ENCODE peak calls at places on chromosome 18, in nine cellular contexts. Q is type B pancreatic cell, J is choroid plexus epithelial cell, U is H9, P is HFFc6, S is hepatocyte, B is tibial artery, N is neural progenitor cell, X is thoracic aorta. V is an unnamed sample.

GRCh38 chr18:32549248-32549842 is 78.7 kb upstream of the GAREM1 start:
- DNase-seq in Q (no peak), J (peak), U (peak), P (no peak), S (peak), B (no peak), N (peak), X (no peak), V (peak)

GRCh38 chr18:9354256-9354655 is 19.7 kb downstream of the TWSG1 start:
- DNase-seq in Q (no peak), J (no peak), U (no peak), P (no peak), S (no peak), B (no peak), N (no peak), X (no peak), V (peak)

GRCh38 chr18:36871801-36872200 is 42.9 kb downstream of the KIAA1328 start:
- DNase-seq in Q (no peak), J (no peak), U (no peak), P (no peak), S (no peak), B (no peak), N (no peak), X (no peak), V (no peak)

GRCh38 chr18:48951448-48952286 is 902 bp upstream of the SMAD7 start:
- DNase-seq in Q (peak), J (peak), U (peak), P (peak), S (peak), B (peak), N (peak), X (no peak), V (peak)

GRCh38 chr18:5998166-5998881 is 103.0 kb upstream of the TMEM200C start:
- DNase-seq in Q (peak), J (no peak), U (no peak), P (no peak), S (peak), B (no peak), N (no peak), X (no peak), V (no peak)

GRCh38 chr18:59123588-59124369 is 15.9 kb upstream of the SEC11C start:
- DNase-seq in Q (no peak), J (peak), U (no peak), P (peak), S (peak), B (no peak), N (no peak), X (no peak), V (no peak)

GRCh38 chr18:40404284-40404683 is 1550.8 kb upstream of the PIK3C3 start:
- DNase-seq in Q (no peak), J (no peak), U (no peak), P (no peak), S (no peak), B (no peak), N (no peak), X (no peak), V (no peak)

GRCh38 chr18:7017013-7017412 is 100.6 kb downstream of the LAMA1 start:
- DNase-seq in Q (no peak), J (no peak), U (no peak), P (no peak), S (no peak), B (no peak), N (no peak), X (no peak), V (no peak)

GRCh38 chr18:43303376-43303775 is 26.1 kb upstream of the SYT4 start:
- DNase-seq in Q (no peak), J (no peak), U (no peak), P (no peak), S (no peak), B (no peak), N (no peak), X (no peak), V (no peak)

GRCh38 chr18:53911200-53911599 is 313.3 kb downstream of the MBD2 start:
- DNase-seq in Q (no peak), J (peak), U (no peak), P (no peak), S (no peak), B (no peak), N (no peak), X (no peak), V (no peak)

GRCh38 chr18:76816127-76816526 is 6.2 kb upstream of the ZNF236 start:
- DNase-seq in Q (no peak), J (no peak), U (no peak), P (no peak), S (no peak), B (no peak), N (no peak), X (no peak), V (no peak)

GRCh38 chr18:31666055-31666454 is 18.3 kb downstream of the B4GALT6 start:
- DNase-seq in Q (no peak), J (no peak), U (no peak), P (no peak), S (no peak), B (no peak), N (no peak), X (no peak), V (no peak)

GRCh38 chr18:66749030-66749429 is 145.1 kb upstream of the CDH19 start:
- DNase-seq in Q (no peak), J (peak), U (no peak), P (no peak), S (no peak), B (no peak), N (peak), X (no peak), V (no peak)

GRCh38 chr18:10926565-10927194 is 222.7 kb downstream of the PIEZO2 start:
- DNase-seq in Q (no peak), J (peak), U (no peak), P (peak), S (no peak), B (no peak), N (no peak), X (no peak), V (no peak)

GRCh38 chr18:57869228-57869627 is 66.1 kb upstream of the ATP8B1 start:
- DNase-seq in Q (no peak), J (peak), U (no peak), P (no peak), S (no peak), B (no peak), N (no peak), X (no peak), V (no peak)

GRCh38 chr18:77062518-77063003 is 70.0 kb downstream of the MBP start:
- DNase-seq in Q (no peak), J (peak), U (no peak), P (no peak), S (no peak), B (no peak), N (no peak), X (no peak), V (peak)

GRCh38 chr18:61398961-61399632 is 65.9 kb downstream of the CDH20 start:
- DNase-seq in Q (no peak), J (peak), U (no peak), P (peak), S (no peak), B (no peak), N (no peak), X (no peak), V (no peak)

GRCh38 chr18:61706516-61706915 is 186.3 kb downstream of the RNF152 start:
- DNase-seq in Q (no peak), J (no peak), U (no peak), P (no peak), S (no peak), B (no peak), N (peak), X (no peak), V (no peak)

GRCh38 chr18:63264871-63265270 is 54.7 kb downstream of the BCL2 start:
- DNase-seq in Q (no peak), J (no peak), U (no peak), P (no peak), S (no peak), B (no peak), N (no peak), X (no peak), V (no peak)

GRCh38 chr18:45566025-45566740 is 49.1 kb upstream of the SLC14A2 start:
- DNase-seq in Q (no peak), J (peak), U (no peak), P (peak), S (peak), B (peak), N (no peak), X (peak), V (no peak)

GRCh38 chr18:8303151-8303770 is 306.0 kb upstream of the RAB12 start:
- DNase-seq in Q (no peak), J (no peak), U (no peak), P (no peak), S (no peak), B (no peak), N (no peak), X (no peak), V (no peak)

GRCh38 chr18:62856294-62856693 is 141.0 kb downstream of the PHLPP1 start:
- DNase-seq in Q (no peak), J (no peak), U (no peak), P (no peak), S (no peak), B (no peak), N (no peak), X (no peak), V (no peak)

GRCh38 chr18:5543036-5543671 is 643 bp downstream of the EPB41L3 start:
- DNase-seq in Q (peak), J (no peak), U (peak), P (no peak), S (peak), B (no peak), N (peak), X (no peak), V (no peak)

GRCh38 chr18:79380816-79381806 is 14.6 kb upstream of the NFATC1 start:
- DNase-seq in Q (no peak), J (peak), U (peak), P (peak), S (peak), B (peak), N (peak), X (no peak), V (peak)

GRCh38 chr18:76875390-76876330 is 53.3 kb downstream of the ZNF236 start:
- DNase-seq in Q (no peak), J (peak), U (peak), P (no peak), S (peak), B (no peak), N (peak), X (no peak), V (peak)

GRCh38 chr18:68428026-68428425 is 286.9 kb downstream of the TMX3 start:
- DNase-seq in Q (no peak), J (peak), U (no peak), P (peak), S (peak), B (no peak), N (no peak), X (no peak), V (no peak)

GRCh38 chr18:46352520-46353250 is 248.5 kb downstream of the HAUS1 start:
- DNase-seq in Q (no peak), J (no peak), U (no peak), P (no peak), S (no peak), B (no peak), N (no peak), X (no peak), V (no peak)

GRCh38 chr18:11689972-11690570 is 1.0 kb downstream of the GNAL start:
- DNase-seq in Q (no peak), J (peak), U (peak), P (peak), S (no peak), B (no peak), N (no peak), X (no peak), V (no peak)

GRCh38 chr18:7177131-7177744 is 53.7 kb upstream of the LRRC30 start:
- DNase-seq in Q (no peak), J (peak), U (no peak), P (peak), S (peak), B (peak), N (peak), X (no peak), V (no peak)

GRCh38 chr18:31197676-31198075 is 35.0 kb upstream of the DSC1 start:
- DNase-seq in Q (no peak), J (no peak), U (no peak), P (no peak), S (peak), B (no peak), N (no peak), X (no peak), V (peak)

GRCh38 chr18:49753643-49754042 is 59.7 kb downstream of the ACAA2 start:
- DNase-seq in Q (no peak), J (no peak), U (no peak), P (no peak), S (no peak), B (no peak), N (no peak), X (no peak), V (no peak)

GRCh38 chr18:78492064-78492812 is 487.4 kb upstream of the SALL3 start:
- DNase-seq in Q (no peak), J (no peak), U (no peak), P (no peak), S (no peak), B (no peak), N (no peak), X (no peak), V (no peak)

GRCh38 chr18:76697441-76697901 is 124.9 kb upstream of the ZNF236 start:
- DNase-seq in Q (no peak), J (peak), U (no peak), P (no peak), S (peak), B (no peak), N (peak), X (no peak), V (no peak)

GRCh38 chr18:31555971-31556747 is 35.5 kb upstream of the TTR start:
- DNase-seq in Q (no peak), J (peak), U (no peak), P (peak), S (peak), B (no peak), N (peak), X (no peak), V (peak)

GRCh38 chr18:39596891-39597290 is 2031.3 kb upstream of the CELF4 start:
- DNase-seq in Q (no peak), J (no peak), U (no peak), P (no peak), S (peak), B (no peak), N (no peak), X (no peak), V (no peak)

GRCh38 chr18:2906522-2907458 is 60.0 kb downstream of the EMILIN2 start:
- DNase-seq in Q (no peak), J (no peak), U (peak), P (no peak), S (peak), B (no peak), N (peak), X (no peak), V (peak)
- TF ChIP-seq CTCF in Q (peak), J (peak), U (peak), P (peak), S (peak), B (no peak), N (peak), X (no peak), V (peak)

DNA sequence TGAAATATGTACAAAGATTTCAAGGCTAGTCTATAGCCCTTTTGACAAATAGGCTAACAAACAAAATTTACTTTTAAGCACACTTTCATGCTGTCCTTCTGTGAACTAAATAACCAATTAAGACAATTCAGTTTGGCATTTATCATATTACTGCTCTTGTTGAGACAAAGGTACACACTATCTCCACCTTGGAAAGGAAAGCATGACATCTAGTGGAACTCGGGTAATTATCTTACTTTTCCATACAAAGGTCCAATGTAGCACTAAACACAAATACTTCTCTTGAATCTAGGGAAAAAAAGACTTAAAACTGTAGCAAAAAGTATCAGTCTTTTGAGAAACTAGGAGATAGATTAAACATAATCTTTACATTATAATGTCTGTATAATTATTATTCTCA is 125.0 kb upstream of the CD226 start:
- DNase-seq in Q (no peak), J (peak), U (no peak), P (no peak), S (peak), B (no peak), N (no peak), X (no peak), V (no peak)
- TF ChIP-seq CTCF in Q (peak), J (peak), U (peak), P (peak), S (peak), B (peak), N (peak), X (no peak), V (peak)

GRCh38 chr18:22378672-22379282 is 38.9 kb downstream of the CTAGE1 start:
- DNase-seq in Q (no peak), J (peak), U (peak), P (peak), S (peak), B (peak), N (peak), X (no peak), V (no peak)
- TF ChIP-seq CTCF in Q (peak), J (peak), U (peak), P (peak), S (peak), B (peak), N (peak), X (peak), V (no peak)

GRCh38 chr18:74451148-74451547 is 6.0 kb downstream of the DIPK1C start:
- DNase-seq in Q (peak), J (no peak), U (no peak), P (no peak), S (no peak), B (no peak), N (no peak), X (no peak), V (no peak)

GRCh38 chr18:74447404-74448152 is 9.5 kb downstream of the DIPK1C start:
- DNase-seq in Q (peak), J (no peak), U (no peak), P (no peak), S (no peak), B (no peak), N (no peak), X (no peak), V (no peak)

GRCh38 chr18:74453642-74454198 is 3.4 kb downstream of the DIPK1C start:
- DNase-seq in Q (peak), J (no peak), U (no peak), P (no peak), S (no peak), B (no peak), N (peak), X (no peak), V (no peak)

GRCh38 chr18:74453011-74453571 is 4.0 kb downstream of the DIPK1C start:
- DNase-seq in Q (peak), J (no peak), U (no peak), P (no peak), S (no peak), B (no peak), N (peak), X (no peak), V (no peak)

DNA sequence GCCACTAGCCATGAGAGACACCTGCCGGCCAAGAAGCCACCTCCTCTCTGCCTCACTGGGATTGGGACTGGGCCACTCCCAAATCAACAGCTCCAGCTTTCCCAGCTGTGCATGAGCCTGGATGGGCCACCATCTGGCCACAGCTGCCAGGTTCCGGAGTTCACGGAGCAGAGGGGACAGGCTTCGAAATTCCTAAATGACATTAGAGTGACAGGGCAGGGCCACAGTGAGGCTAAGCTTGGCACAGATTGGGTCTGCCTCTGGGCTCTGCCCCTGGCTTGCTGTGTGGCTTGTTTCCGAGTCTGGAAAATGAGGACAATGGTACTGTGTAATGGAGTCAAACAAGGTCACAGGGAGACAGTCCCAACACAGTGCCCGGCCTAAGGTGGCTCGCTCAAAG is 6.5 kb downstream of the DIPK1C start:
- DNase-seq in Q (peak), J (no peak), U (no peak), P (no peak), S (no peak), B (no peak), N (no peak), X (no peak), V (no peak)
- TF ChIP-seq CTCF in Q (no peak), J (no peak), U (no peak), P (no peak), S (no peak), B (no peak), N (no peak), X (no peak), V (no peak)

DNA sequence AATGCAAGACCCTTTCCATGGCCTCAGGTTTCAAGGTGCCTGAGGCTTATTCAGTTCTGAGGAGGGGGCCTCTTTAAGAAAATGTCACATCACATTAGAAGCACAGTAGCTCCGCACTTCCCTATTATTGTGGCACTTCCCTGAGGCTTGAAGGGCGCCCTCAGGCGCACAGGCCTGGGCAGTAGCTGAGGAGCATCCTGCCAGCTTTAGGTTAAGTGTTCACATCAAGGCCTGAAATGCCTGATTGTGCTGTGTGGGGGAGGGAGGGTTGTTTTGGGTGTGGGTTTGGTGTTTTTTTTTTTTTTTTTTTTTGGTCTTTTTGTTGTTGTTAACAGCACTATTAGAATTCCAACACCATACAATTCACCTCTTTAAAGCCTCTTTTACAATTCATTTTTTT is 107.9 kb downstream of the CABLES1 start:
- DNase-seq in Q (no peak), J (no peak), U (peak), P (no peak), S (no peak), B (peak), N (peak), X (no peak), V (no peak)
- TF ChIP-seq CTCF in Q (no peak), J (no peak), U (peak), P (no peak), S (no peak), B (no peak), N (peak), X (no peak), V (no peak)

GRCh38 chr18:12722731-12723130 is 19.9 kb downstream of the PSMG2 start:
- DNase-seq in Q (no peak), J (no peak), U (no peak), P (no peak), S (no peak), B (no peak), N (no peak), X (no peak), V (no peak)

GRCh38 chr18:12721495-12722275 is 18.8 kb downstream of the PSMG2 start:
- DNase-seq in Q (no peak), J (no peak), U (no peak), P (no peak), S (no peak), B (no peak), N (no peak), X (no peak), V (no peak)

GRCh38 chr18:12726774-12727550 is 24.1 kb downstream of the PSMG2 start:
- DNase-seq in Q (peak), J (peak), U (peak), P (peak), S (peak), B (peak), N (peak), X (peak), V (peak)
- TF ChIP-seq CTCF in Q (peak), J (peak), U (peak), P (peak), S (peak), B (peak), N (peak), X (peak), V (peak)

GRCh38 chr18:54981076-54981475 is 21.8 kb upstream of the CCDC68 start:
- DNase-seq in Q (no peak), J (no peak), U (no peak), P (no peak), S (no peak), B (no peak), N (no peak), X (no peak), V (no peak)

GRCh38 chr18:54973046-54973445 is 13.8 kb upstream of the CCDC68 start:
- DNase-seq in Q (no peak), J (no peak), U (no peak), P (no peak), S (peak), B (no peak), N (no peak), X (no peak), V (no peak)

DNA sequence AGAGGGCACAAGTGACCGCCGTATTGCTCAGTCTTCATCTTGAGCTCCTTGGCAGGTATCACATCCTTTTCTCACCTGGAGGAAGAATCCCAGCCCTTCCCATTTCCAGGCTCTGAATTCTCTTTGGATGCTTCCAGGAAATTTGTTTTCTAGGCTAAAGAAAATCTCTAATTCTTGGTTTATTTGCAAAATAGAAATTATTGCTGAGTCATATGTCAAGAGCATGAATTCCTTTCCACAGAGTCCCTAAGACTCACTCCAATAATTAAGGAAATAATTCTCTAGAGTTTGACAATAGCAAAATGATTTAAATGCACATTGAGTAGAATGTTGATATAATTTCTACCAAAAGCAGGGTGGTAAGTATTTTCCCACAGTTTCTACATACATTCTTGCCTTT is 16.3 kb upstream of the CCDC68 start:
- DNase-seq in Q (no peak), J (no peak), U (no peak), P (no peak), S (no peak), B (no peak), N (no peak), X (no peak), V (no peak)
- TF ChIP-seq CTCF in Q (no peak), J (no peak), U (no peak), P (no peak), S (no peak), B (no peak), N (no peak), X (no peak), V (no peak)